ENCODE peak calls at places on chromosomes 16 and 17, in five cellular contexts. V is aorta, N is thoracic aorta, U is ovary, I is uterus. Q is an unnamed sample.

GRCh38 chr16:2533912-2534311 is 2.7 kb upstream of the CEMP1 start:
- DNase-seq in I (no peak), V (no peak), U (no peak), N (no peak), Q (peak; percentile 24)

GRCh38 chr17:20189322-20189721 is 180.2 kb downstream of the SPECC1 start:
- DNase-seq in U (no peak), N (no peak), I (no peak), V (no peak), Q (no peak)

GRCh38 chr17:20092292-20092867 is 83.2 kb downstream of the SPECC1 start:
- DNase-seq in V (no peak), N (no peak), I (no peak), U (no peak), Q (no peak)

GRCh38 chr16:20191566-20191965 is 117.9 kb upstream of the GPR139 start:
- DNase-seq in N (no peak), V (no peak), U (no peak), I (no peak), Q (no peak)

GRCh38 chr16:23795369-23795768 is 40.4 kb upstream of the PRKCB start:
- DNase-seq in I (no peak), N (no peak), U (no peak), V (no peak), Q (no peak)

GRCh38 chr16:11084484-11085024 is 140.2 kb downstream of the CLEC16A start:
- DNase-seq in I (peak; percentile 87), N (no peak), U (no peak), V (no peak), Q (no peak)

GRCh38 chr16:67652578-67653130 is 7.4 kb downstream of the ACD start:
- DNase-seq in V (peak; percentile 72), U (peak; percentile 53), N (no peak), I (no peak), Q (no peak)

GRCh38 chr17:50532452-50533024 is at the start of gene EPN3:
- DNase-seq in V (no peak), U (peak; percentile 60), I (no peak), N (no peak), Q (peak; percentile 75)

GRCh38 chr17:17985153-17985552 is 12.5 kb downstream of the DRC3 start:
- DNase-seq in N (no peak), V (no peak), I (no peak), U (no peak), Q (no peak)

GRCh38 chr16:6964679-6965078 is 368.0 kb upstream of the RBFOX1 start:
- DNase-seq in U (no peak), V (no peak), I (no peak), N (no peak), Q (no peak)

GRCh38 chr16:89266521-89267134 is 49.1 kb downstream of the ZNF778 start:
- DNase-seq in N (no peak), V (peak; percentile 72), U (no peak), I (no peak), Q (no peak)

GRCh38 chr17:39364236-39365025 is 37.0 kb downstream of the FBXL20 start:
- DNase-seq in I (no peak), N (no peak), U (no peak), V (no peak), Q (no peak)

GRCh38 chr17:17579691-17580090 is 11.8 kb downstream of the PEMT start:
- DNase-seq in N (no peak), U (no peak), V (no peak), I (no peak), Q (no peak)

GRCh38 chr17:1197379-1197778 is 17.6 kb upstream of the ABR start:
- DNase-seq in V (no peak), I (no peak), N (no peak), U (no peak), Q (peak; percentile 59)

GRCh38 chr17:8019161-8019560 is 16.7 kb downstream of the GUCY2D start:
- DNase-seq in U (no peak), V (no peak), I (no peak), N (no peak), Q (peak; percentile 42)

GRCh38 chr17:21295036-21295952 is 10.8 kb downstream of the MAP2K3 start:
- DNase-seq in V (no peak), N (no peak), I (no peak), U (no peak), Q (no peak)

GRCh38 chr17:7307686-7308624 is 527 bp downstream of the EIF5A start:
- DNase-seq in U (peak; percentile 82), V (no peak), N (no peak), I (peak; percentile 52), Q (peak; percentile 95)

GRCh38 chr17:28151001-28151400 is 108.5 kb downstream of the NLK start:
- DNase-seq in I (no peak), V (no peak), U (no peak), N (no peak), Q (no peak)

GRCh38 chr17:8176197-8176940 is at the start of gene TMEM107:
- DNase-seq in V (peak; percentile 96), N (no peak), I (peak; percentile 84), U (peak; percentile 89), Q (peak; percentile 95)

GRCh38 chr16:26816885-26817571 is 249.7 kb upstream of the C16orf82 start:
- DNase-seq in I (no peak), N (no peak), U (no peak), V (no peak), Q (peak; percentile 13)

GRCh38 chr17:63838586-63839184 is 3.8 kb downstream of the SMARCD2 start:
- DNase-seq in N (peak; percentile 87), V (peak; percentile 95), U (peak; percentile 96), I (peak; percentile 91), Q (peak; percentile 86)

GRCh38 chr17:47423406-47424295 is 99.9 kb downstream of the EFCAB13 start:
- DNase-seq in U (peak; percentile 42), I (no peak), N (no peak), V (peak; percentile 74), Q (peak; percentile 89)

GRCh38 chr17:14168582-14168981 is 68.1 kb downstream of the CDRT15 start:
- DNase-seq in V (no peak), U (no peak), I (no peak), N (no peak), Q (no peak)

GRCh38 chr16:86605950-86606349 is 27.6 kb downstream of the FOXL1 start:
- DNase-seq in I (no peak), N (no peak), U (no peak), V (no peak), Q (no peak)

GRCh38 chr17:78883533-78884131 is 19.4 kb downstream of the CEP295NL start:
- DNase-seq in V (peak; percentile 91), U (peak; percentile 87), N (peak; percentile 38), I (peak; percentile 92), Q (peak; percentile 88)

GRCh38 chr16:82773018-82773417 is 146.2 kb downstream of the CDH13 start:
- DNase-seq in U (no peak), N (no peak), I (no peak), V (no peak), Q (no peak)

GRCh38 chr17:41870097-41870496 is 4.9 kb upstream of the KLHL11 start:
- DNase-seq in V (no peak), I (no peak), U (no peak), N (no peak), Q (no peak)

GRCh38 chr17:21286066-21286770 is 1.7 kb downstream of the MAP2K3 start:
- DNase-seq in U (peak; percentile 81), I (peak; percentile 94), V (peak; percentile 95), N (peak; percentile 96), Q (no peak)

GRCh38 chr16:69848635-69849545 is 86.8 kb downstream of the WWP2 start:
- DNase-seq in V (peak; percentile 95), N (peak; percentile 93), U (peak; percentile 83), I (peak; percentile 87), Q (no peak)

GRCh38 chr16:57012353-57012752 is 23.0 kb downstream of the NLRC5 start:
- DNase-seq in N (no peak), I (no peak), V (peak; percentile 24), U (no peak), Q (no peak)

DNA sequence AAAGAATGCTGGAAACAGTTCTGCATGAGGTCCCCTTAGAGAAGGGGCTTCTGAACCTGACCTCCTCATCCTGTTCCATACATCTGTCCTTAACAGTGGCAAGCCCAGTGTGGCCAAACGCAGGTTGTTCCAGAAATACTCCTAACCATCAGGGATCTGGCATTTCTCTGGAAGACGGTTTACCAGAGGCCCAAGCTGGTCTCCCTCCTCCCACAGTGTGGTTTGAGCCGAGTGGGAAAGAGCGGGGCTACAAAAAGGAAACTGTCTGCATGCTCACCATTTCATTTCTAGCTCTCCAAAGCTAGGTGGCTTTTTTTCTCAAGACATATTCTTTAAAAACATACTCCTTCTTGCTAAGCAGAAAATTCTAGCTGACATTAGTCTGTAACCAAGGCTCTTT is 6.0 kb downstream of the MXRA7 start:
- DNase-seq in U (no peak), I (no peak), N (no peak), V (no peak), Q (no peak)
- H3K4me1 ChIP-seq in U (peaks cover 34% of the 10 kb centered on the region), I (peaks cover 14% of the 10 kb centered on the region), N (peaks cover 63% of the 10 kb centered on the region), V (peaks cover 2% of the 10 kb centered on the region), Q (peaks cover 41% of the 10 kb centered on the region)

DNA sequence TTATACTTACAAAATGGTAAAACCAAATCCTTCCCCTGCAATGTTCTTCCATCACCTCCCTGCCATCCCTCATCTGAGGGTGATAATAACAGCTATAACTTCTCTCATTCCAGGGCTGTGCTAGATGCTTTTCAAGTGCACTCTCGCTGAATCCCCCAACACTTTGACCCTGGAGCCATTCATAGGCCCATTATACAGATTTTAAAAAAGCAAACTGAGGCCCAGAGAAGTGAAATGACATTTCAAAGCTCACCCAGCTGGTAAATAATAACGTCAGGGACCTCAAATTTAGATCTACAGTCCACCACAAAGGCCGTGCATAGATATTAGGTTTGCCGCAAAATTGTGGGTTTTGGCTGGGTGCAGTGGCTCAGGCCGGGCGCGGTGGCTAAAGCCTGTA is 378.8 kb downstream of the SLC39A11 start:
- DNase-seq in N (no peak), V (no peak), I (no peak), U (no peak), Q (no peak)
- H3K4me1 ChIP-seq in N (no peaks in the 10 kb centered on the region), V (no peaks in the 10 kb centered on the region), I (no peaks in the 10 kb centered on the region), U (no peaks in the 10 kb centered on the region), Q (no peaks in the 10 kb centered on the region)

GRCh38 chr16:53541326-53541725 is 38.3 kb upstream of the AKTIP start:
- DNase-seq in V (no peak), N (no peak), U (no peak), I (no peak), Q (no peak)

GRCh38 chr16:53542283-53542682 is 39.3 kb upstream of the AKTIP start:
- DNase-seq in N (no peak), V (no peak), U (no peak), I (no peak), Q (peak; percentile 76)

GRCh38 chr16:53534206-53534605 is 31.2 kb upstream of the AKTIP start:
- DNase-seq in V (no peak), U (no peak), I (no peak), N (no peak), Q (no peak)

GRCh38 chr16:53537591-53537990 is 34.6 kb upstream of the AKTIP start:
- DNase-seq in V (no peak), N (no peak), I (no peak), U (no peak), Q (no peak)
- H3K4me1 ChIP-seq in V (no peaks in the 10 kb centered on the region), N (no peaks in the 10 kb centered on the region), I (no peaks in the 10 kb centered on the region), U (no peaks in the 10 kb centered on the region), Q (no peaks in the 10 kb centered on the region)

DNA sequence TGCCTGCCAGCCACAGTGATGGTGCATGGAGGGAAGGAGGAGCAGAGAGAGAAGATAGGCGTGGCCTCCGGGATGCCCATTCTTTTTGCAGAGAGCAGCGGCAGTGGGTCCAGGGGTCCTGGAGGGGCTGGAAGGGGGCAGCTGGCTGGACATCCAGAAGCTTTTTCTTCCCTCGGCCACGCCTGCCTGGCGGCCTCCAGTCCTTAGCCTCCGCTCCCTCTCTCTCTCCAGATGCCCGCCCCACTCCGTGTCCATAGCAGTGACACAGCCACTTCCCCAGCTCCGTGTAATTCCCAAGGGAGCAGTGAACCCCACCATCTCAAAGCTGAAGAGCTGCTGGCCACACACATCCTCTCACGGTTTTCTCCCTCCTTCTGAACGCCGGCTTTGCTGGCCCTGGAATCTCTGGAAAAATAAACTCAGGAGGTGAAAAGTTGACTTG is 26.3 kb upstream of the CDC42EP4 start:
- DNase-seq in V (peak; percentile 83), N (peak; percentile 38), U (peak; percentile 68), I (peak; percentile 66), Q (peak; percentile 50)
- H3K4me1 ChIP-seq in V (no peaks in the 10 kb centered on the region), N (peaks cover 54% of the 10 kb centered on the region), U (peaks cover 24% of the 10 kb centered on the region), I (peaks cover 16% of the 10 kb centered on the region), Q (peaks cover 26% of the 10 kb centered on the region)